ENCODE peak calls at places on chromosomes 16 and 17, in seven cellular contexts. P, G, X, K, N, C and F are unnamed samples.

GRCh38 chr16:85252461-85252860 is 140.2 kb upstream of the CIBAR2 start:
- DNase-seq in C (no peak), X (no peak), G (no peak), N (no peak), P (peak), K (no peak), F (peak)

GRCh38 chr17:2181206-2181983 is 122.2 kb downstream of the SMG6 start:
- DNase-seq in K (no peak), N (no peak), G (no peak), X (no peak), P (no peak), C (no peak), F (peak)

GRCh38 chr16:82092711-82093110 is 57.7 kb downstream of the HSD17B2 start:
- DNase-seq in G (no peak), P (no peak), N (no peak), K (no peak), X (no peak), C (no peak), F (peak)

GRCh38 chr17:4490109-4490591 is 8.5 kb upstream of the SPNS2 start:
- DNase-seq in X (no peak), K (no peak), P (no peak), C (no peak), G (no peak), N (no peak), F (peak)

GRCh38 chr16:28063047-28063521 is 430 bp downstream of the GSG1L start:
- DNase-seq in P (no peak), N (no peak), X (no peak), G (no peak), K (no peak), C (no peak), F (no peak)

GRCh38 chr16:57064995-57065394 is 27.4 kb upstream of the CPNE2 start:
- DNase-seq in K (no peak), G (no peak), X (no peak), N (no peak), C (no peak), P (no peak), F (no peak)

GRCh38 chr16:67445441-67445912 is 14.6 kb downstream of the HSD11B2 start:
- DNase-seq in C (no peak), G (no peak), X (no peak), N (no peak), P (no peak), K (no peak), F (no peak)

GRCh38 chr17:66275651-66276050 is 26.8 kb upstream of the PRKCA start:
- DNase-seq in P (no peak), K (no peak), C (no peak), G (peak), X (no peak), N (peak), F (peak)

GRCh38 chr17:4573682-4574081 is 10.6 kb upstream of the SMTNL2 start:
- DNase-seq in K (no peak), P (peak), C (peak), G (no peak), X (no peak), N (no peak), F (no peak)

GRCh38 chr16:11161974-11162373 is 94.0 kb downstream of the SOCS1 start:
- DNase-seq in C (no peak), K (no peak), G (no peak), P (no peak), X (no peak), N (no peak), F (no peak)

GRCh38 chr16:11880047-11880446 is 28.7 kb upstream of the RSL1D1 start:
- DNase-seq in P (no peak), K (no peak), C (no peak), N (no peak), X (no peak), G (peak), F (peak)

GRCh38 chr17:40034426-40035161 is 19.4 kb downstream of the CSF3 start:
- DNase-seq in G (no peak), X (no peak), K (no peak), C (no peak), N (no peak), P (no peak), F (no peak)

GRCh38 chr16:23113185-23113584 is 36.1 kb downstream of the USP31 start:
- DNase-seq in K (no peak), G (no peak), N (no peak), C (no peak), X (no peak), P (no peak), F (no peak)